ENCODE peak calls at places on chromosomes 2 and 18, in six cellular contexts. U is H1, E is HCT116, Z is HepG2, A is K562, Q is GM12878. G is an unnamed sample.

GRCh38 chr18:5519448-5520362 is 24.1 kb downstream of the EPB41L3 start:
- DNase-seq in U (no peak), E (no peak), Z (no peak), A (no peak), Q (no peak), G (no peak)

GRCh38 chr2:10720983-10721343 is 467 bp upstream of the ATP6V1C2 start:
- DNase-seq in U (no peak), E (no peak), Z (no peak), A (peak; percentile 4), Q (no peak), G (peak; percentile 27)

GRCh38 chr2:179268277-179268935 is 3.8 kb upstream of the SESTD1 start:
- DNase-seq in U (no peak), E (no peak), Z (peak; percentile 60), A (no peak), Q (no peak), G (no peak)

GRCh38 chr18:74722237-74722636 is 124.6 kb downstream of the ZNF407 start:
- DNase-seq in U (no peak), E (no peak), Z (no peak), A (no peak), Q (no peak), G (no peak)

GRCh38 chr18:1294229-1294628 is 389.6 kb downstream of the ADCYAP1 start:
- DNase-seq in U (no peak), E (no peak), Z (peak; percentile 3), A (no peak), Q (no peak), G (no peak)

GRCh38 chr2:11624893-11625292 is 45.1 kb downstream of the NTSR2 start:
- DNase-seq in U (no peak), E (no peak), Z (no peak), A (no peak), Q (no peak), G (no peak)

GRCh38 chr18:47174545-47175116 is 1.5 kb downstream of the IER3IP1 start:
- DNase-seq in U (no peak), E (no peak), Z (no peak), A (no peak), Q (no peak), G (no peak)

GRCh38 chr2:47897191-47897955 is 8.9 kb downstream of the FBXO11 start:
- DNase-seq in U (no peak), E (no peak), Z (no peak), A (no peak), Q (no peak), G (no peak)

GRCh38 chr2:21656330-21657075 is 532.7 kb downstream of the TDRD15 start:
- DNase-seq in U (no peak), E (no peak), Z (no peak), A (no peak), Q (no peak), G (no peak)

GRCh38 chr2:188787661-188788044 is 186.5 kb upstream of the COL3A1 start:
- DNase-seq in U (no peak), E (peak; percentile 6), Z (no peak), A (no peak), Q (no peak), G (no peak)

GRCh38 chr18:50879302-50880107 is 587 bp downstream of the ME2 start:
- DNase-seq in U (no peak), E (no peak), Z (peak; percentile 18), A (no peak), Q (no peak), G (peak; percentile 52)

GRCh38 chr18:36441426-36441870 is 143.9 kb downstream of the FHOD3 start:
- DNase-seq in U (no peak), E (no peak), Z (no peak), A (no peak), Q (no peak), G (no peak)

GRCh38 chr2:134408386-134408785 is 154.5 kb downstream of the MGAT5 start:
- DNase-seq in U (no peak), E (no peak), Z (no peak), A (no peak), Q (no peak), G (no peak)

GRCh38 chr2:240800241-240800640 is 19.8 kb downstream of the KIF1A start:
- DNase-seq in U (no peak), E (no peak), Z (no peak), A (no peak), Q (no peak), G (no peak)

GRCh38 chr18:47935321-47935720 is 4.9 kb upstream of the SMAD2 start:
- DNase-seq in U (no peak), E (no peak), Z (no peak), A (no peak), Q (no peak), G (no peak)

GRCh38 chr2:36659872-36660312 is 36.6 kb upstream of the VIT start:
- DNase-seq in U (no peak), E (no peak), Z (peak; percentile 95), A (no peak), Q (no peak), G (no peak)

GRCh38 chr2:202056611-202057010 is 16.4 kb upstream of the KIAA2012 start:
- DNase-seq in U (no peak), E (no peak), Z (no peak), A (no peak), Q (no peak), G (no peak)

GRCh38 chr2:27915191-27915590 is 24.7 kb downstream of the BABAM2 start:
- DNase-seq in U (no peak), E (no peak), Z (no peak), A (no peak), Q (no peak), G (no peak)

GRCh38 chr18:70334728-70335329 is 46.0 kb downstream of the SOCS6 start:
- DNase-seq in U (no peak), E (no peak), Z (peak; percentile 94), A (no peak), Q (no peak), G (no peak)

GRCh38 chr2:224638338-224638823 is 53.2 kb upstream of the CUL3 start:
- DNase-seq in U (no peak), E (no peak), Z (no peak), A (no peak), Q (peak; percentile 55), G (no peak)

GRCh38 chr18:48828201-48828580 is 122.6 kb downstream of the SMAD7 start:
- DNase-seq in U (no peak), E (no peak), Z (no peak), A (no peak), Q (no peak), G (no peak)

GRCh38 chr18:49668583-49669290 is 106.9 kb downstream of the LIPG start:
- DNase-seq in U (no peak), E (no peak), Z (peak; percentile 23), A (no peak), Q (no peak), G (peak; percentile 21)

GRCh38 chr2:200223385-200223784 is 83.1 kb upstream of the SPATS2L start:
- DNase-seq in U (no peak), E (no peak), Z (no peak), A (no peak), Q (no peak), G (no peak)

GRCh38 chr2:56474412-56475158 is 290.8 kb downstream of the CCDC85A start:
- DNase-seq in U (no peak), E (no peak), Z (no peak), A (no peak), Q (no peak), G (no peak)

GRCh38 chr2:226683196-226683595 is 116.4 kb downstream of the IRS1 start:
- DNase-seq in U (no peak), E (no peak), Z (no peak), A (no peak), Q (no peak), G (no peak)

GRCh38 chr2:161946489-161947107 is 127.4 kb downstream of the DPP4 start:
- DNase-seq in U (no peak), E (peak; percentile 38), Z (peak; percentile 18), A (no peak), Q (no peak), G (no peak)

GRCh38 chr2:16281451-16282330 is 341.3 kb downstream of the MYCN start:
- DNase-seq in U (peak; percentile 57), E (peak; percentile 10), Z (peak; percentile 41), A (peak; percentile 27), Q (no peak), G (peak; percentile 53)

GRCh38 chr18:76528477-76529432 is 33.7 kb upstream of the ZNF516 start:
- DNase-seq in U (no peak), E (no peak), Z (peak; percentile 50), A (no peak), Q (peak; percentile 13), G (no peak)

GRCh38 chr18:76524477-76524876 is 29.4 kb upstream of the ZNF516 start:
- DNase-seq in U (no peak), E (no peak), Z (no peak), A (no peak), Q (no peak), G (no peak)

GRCh38 chr18:76522104-76522503 is 27.1 kb upstream of the ZNF516 start:
- DNase-seq in U (no peak), E (no peak), Z (no peak), A (no peak), Q (no peak), G (peak; percentile 40)

GRCh38 chr18:76522551-76522950 is 27.5 kb upstream of the ZNF516 start:
- DNase-seq in U (no peak), E (no peak), Z (no peak), A (no peak), Q (no peak), G (no peak)

GRCh38 chr18:76524900-76525698 is 30.1 kb upstream of the ZNF516 start:
- DNase-seq in U (no peak), E (no peak), Z (peak; percentile 59), A (no peak), Q (no peak), G (no peak)
- TF ChIP-seq ATF3 in U (no peak), E (no peak), Z (no peak), A (no peak), Q (no peak), G (no peak)

GRCh38 chr2:149768320-149768799 is 180.8 kb upstream of the MMADHC start:
- DNase-seq in U (no peak), E (no peak), Z (no peak), A (no peak), Q (no peak), G (no peak)
- TF ChIP-seq ATF3 in U (no peak), E (no peak), Z (no peak), A (no peak), Q (no peak), G (no peak)

GRCh38 chr2:14492920-14493503 is 139.5 kb upstream of the LRATD1 start:
- DNase-seq in U (no peak), E (no peak), Z (no peak), A (no peak), Q (no peak), G (no peak)
- TF ChIP-seq ATF3 in U (no peak), E (no peak), Z (no peak), A (no peak), Q (no peak), G (no peak)

GRCh38 chr2:217098435-217098834 is 238.6 kb upstream of the TNP1 start:
- DNase-seq in U (peak; percentile 31), E (no peak), Z (no peak), A (no peak), Q (no peak), G (no peak)
- TF ChIP-seq ATF3 in U (no peak), E (no peak), Z (no peak), A (no peak), Q (no peak), G (no peak)

DNA sequence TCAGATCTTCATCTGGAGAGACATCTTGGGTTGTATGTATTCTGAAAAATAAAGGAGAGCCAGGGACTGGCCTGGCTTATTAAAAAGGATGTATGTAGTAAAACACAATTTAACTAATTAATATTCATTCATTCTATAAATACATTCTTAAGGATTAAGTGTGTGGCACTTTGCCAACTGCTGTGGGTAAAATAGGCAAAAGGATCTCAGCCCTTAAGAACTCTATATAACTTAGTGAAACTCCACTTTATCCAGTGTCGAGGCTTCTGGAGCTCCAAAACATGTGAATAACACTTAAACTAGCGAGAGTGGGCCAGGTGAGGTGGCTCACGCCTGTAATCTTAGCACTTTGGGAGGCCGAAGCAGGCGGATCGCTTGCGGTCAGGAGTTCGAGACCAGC is 7.7 kb upstream of the STK39 start:
- DNase-seq in U (no peak), E (no peak), Z (no peak), A (no peak), Q (no peak), G (no peak)
- TF ChIP-seq ATF3 in U (no peak), E (no peak), Z (no peak), A (no peak), Q (no peak), G (no peak)

G was measured in WTC11.